ENCODE peak calls at places on chromosomes 12 and 14, in nine cellular contexts. L is hepatocyte, H is stomach, I is K562, O is keratinocyte, B is GM23338, W is neural progenitor cell, C is AG04450, Q is transverse colon. R is an unnamed sample.

GRCh38 chr12:85016423-85016822 is 19.7 kb downstream of the TSPAN19 start:
- DNase-seq in C (peak), O (peak), Q (no peak), L (no peak), I (no peak), W (no peak), H (no peak), B (no peak), R (no peak)

GRCh38 chr12:6180300-6181051 is 19.7 kb upstream of the CD9 start:
- DNase-seq in Q (no peak), I (no peak), C (no peak), H (peak), O (no peak), W (no peak), B (no peak), L (peak), R (no peak)

GRCh38 chr12:125137776-125138344 is 72.6 kb downstream of the AACS start:
- DNase-seq in I (no peak), W (no peak), L (no peak), Q (no peak), O (no peak), C (no peak), H (no peak), B (no peak), R (no peak)

GRCh38 chr12:52956987-52957386 is 8.1 kb downstream of the KRT18 start:
- DNase-seq in Q (no peak), W (peak), B (no peak), L (no peak), H (no peak), C (no peak), O (no peak), I (no peak), R (peak)

GRCh38 chr12:112096667-112097066 is 11.9 kb downstream of the NAA25 start:
- DNase-seq in C (no peak), B (no peak), Q (no peak), I (peak), L (peak), O (peak), H (no peak), W (no peak), R (no peak)

GRCh38 chr12:2180737-2181082 is 127.9 kb downstream of the CACNA1C start:
- DNase-seq in W (no peak), I (no peak), B (no peak), H (no peak), Q (no peak), O (no peak), C (no peak), L (no peak), R (no peak)

GRCh38 chr12:9872743-9873142 is 3.6 kb upstream of the CLEC2B start:
- DNase-seq in W (peak), C (no peak), L (peak), I (no peak), O (peak), H (no peak), B (no peak), Q (no peak), R (peak)

GRCh38 chr14:23566782-23567185 is 807 bp downstream of the AP1G2 start:
- DNase-seq in O (no peak), H (peak), I (no peak), W (peak), C (no peak), B (no peak), L (no peak), Q (no peak), R (no peak)

GRCh38 chr14:26252176-26252575 is 345.7 kb downstream of the NOVA1 start:
- DNase-seq in W (no peak), O (no peak), H (no peak), C (no peak), B (no peak), L (no peak), Q (no peak), I (no peak), R (no peak)

GRCh38 chr14:29627141-29627540 is 300.5 kb downstream of the PRKD1 start:
- DNase-seq in W (no peak), O (no peak), B (no peak), L (no peak), C (no peak), H (no peak), Q (no peak), I (no peak), R (no peak)

GRCh38 chr12:47779943-47780504 is 7.0 kb downstream of the SLC48A1 start:
- DNase-seq in O (no peak), W (no peak), I (no peak), B (no peak), C (no peak), H (no peak), Q (no peak), L (no peak), R (no peak)

GRCh38 chr12:28079539-28079938 is 107.0 kb upstream of the PTHLH start:
- DNase-seq in L (no peak), H (no peak), C (no peak), W (no peak), Q (no peak), O (no peak), I (no peak), B (no peak), R (no peak)

GRCh38 chr14:71403673-71404072 is 496.4 kb downstream of the PCNX1 start:
- DNase-seq in L (no peak), O (no peak), W (no peak), I (peak), Q (peak), B (peak), C (no peak), H (no peak), R (peak)

GRCh38 chr14:77782202-77782601 is 17.7 kb upstream of the ADCK1 start:
- DNase-seq in B (no peak), W (no peak), C (no peak), L (no peak), O (no peak), I (no peak), Q (no peak), H (no peak), R (no peak)

GRCh38 chr12:68772714-68773113 is 26.7 kb downstream of the SLC35E3 start:
- DNase-seq in Q (peak), I (no peak), H (no peak), B (no peak), W (no peak), O (no peak), L (no peak), C (no peak), R (no peak)

GRCh38 chr14:90373887-90374286 is 22.9 kb upstream of the CALM1 start:
- DNase-seq in C (no peak), Q (no peak), W (no peak), I (no peak), L (peak), H (no peak), B (no peak), O (no peak), R (no peak)

GRCh38 chr14:105710119-105711057 is 184.0 kb downstream of the TMEM121 start:
- DNase-seq in I (no peak), H (no peak), C (no peak), B (no peak), Q (no peak), L (no peak), O (no peak), W (no peak), R (no peak)

GRCh38 chr14:96631030-96631429 is 128.8 kb downstream of the PAPOLA start:
- DNase-seq in W (no peak), I (no peak), C (no peak), L (no peak), B (no peak), Q (peak), H (peak), O (no peak), R (no peak)

GRCh38 chr14:34770901-34771300 is 56.5 kb upstream of the CFL2 start:
- DNase-seq in W (no peak), O (no peak), L (no peak), B (no peak), I (no peak), C (no peak), H (no peak), Q (no peak), R (no peak)
- H3K4me3 ChIP-seq in W (no peak), O (no peak), L (no peak), B (no peak), I (no peak), C (no peak), H (no peak), Q (no peak), R (no peak)

GRCh38 chr12:50276068-50276467 is 7.3 kb downstream of the LIMA1 start:
- DNase-seq in O (no peak), W (no peak), H (no peak), Q (no peak), C (no peak), I (no peak), B (no peak), L (no peak), R (no peak)
- H3K27ac ChIP-seq in O (no peak), W (no peak), H (no peak), Q (peak), C (no peak), I (no peak), B (no peak), L (peak), R (no peak)

DNA sequence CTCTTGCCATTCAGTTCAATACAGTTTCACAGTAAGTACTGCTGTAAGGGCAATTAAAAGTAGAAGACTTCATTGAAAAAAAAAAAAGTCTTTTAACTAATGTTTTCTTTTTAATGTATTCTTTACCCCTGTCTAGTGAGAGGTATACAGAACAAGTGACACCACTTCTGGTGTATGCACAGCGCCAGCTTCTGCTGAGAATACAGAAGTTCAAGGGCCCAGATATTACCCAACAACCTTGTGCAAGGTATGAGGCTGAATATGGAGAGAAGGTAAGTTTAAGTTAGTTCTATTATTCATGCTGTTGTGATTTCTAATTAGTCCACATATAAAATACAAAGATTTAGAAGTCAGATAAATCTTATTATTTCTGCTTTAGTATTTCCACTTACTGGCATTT is 168.7 kb downstream of the CFAP54 start:
- DNase-seq in C (no peak), Q (no peak), H (no peak), I (no peak), W (no peak), O (no peak), B (no peak), L (no peak), R (no peak)
- TF ChIP-seq CTCF in C (no peak), Q (no peak), H (no peak), I (no peak), W (no peak), O (no peak), B (no peak), L (no peak), R (no peak)

DNA sequence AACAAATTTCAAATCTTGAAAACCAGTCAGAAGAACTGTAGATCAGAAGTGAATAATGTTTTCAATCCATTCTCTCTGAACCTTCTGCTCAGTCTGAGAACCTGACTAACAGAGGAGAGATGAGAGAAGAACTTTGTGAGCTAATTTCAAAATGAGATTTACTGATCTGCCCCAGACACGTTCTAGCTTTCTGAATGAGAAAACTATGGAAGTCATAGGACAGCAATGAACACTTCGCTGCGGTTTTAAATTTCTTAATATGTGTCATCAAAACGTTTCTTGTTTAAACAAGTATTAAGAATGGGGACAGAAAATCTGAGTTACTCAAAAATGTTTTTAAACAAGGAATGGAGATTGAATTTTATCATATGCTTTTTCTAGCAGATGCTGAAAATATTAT is 66.6 kb upstream of the FAR2 start:
- DNase-seq in O (no peak), L (no peak), W (no peak), C (no peak), I (no peak), Q (no peak), H (no peak), B (no peak), R (no peak)
- H3K4me3 ChIP-seq in O (peak), L (no peak), W (no peak), C (no peak), I (no peak), Q (no peak), H (no peak), B (no peak), R (no peak)

DNA sequence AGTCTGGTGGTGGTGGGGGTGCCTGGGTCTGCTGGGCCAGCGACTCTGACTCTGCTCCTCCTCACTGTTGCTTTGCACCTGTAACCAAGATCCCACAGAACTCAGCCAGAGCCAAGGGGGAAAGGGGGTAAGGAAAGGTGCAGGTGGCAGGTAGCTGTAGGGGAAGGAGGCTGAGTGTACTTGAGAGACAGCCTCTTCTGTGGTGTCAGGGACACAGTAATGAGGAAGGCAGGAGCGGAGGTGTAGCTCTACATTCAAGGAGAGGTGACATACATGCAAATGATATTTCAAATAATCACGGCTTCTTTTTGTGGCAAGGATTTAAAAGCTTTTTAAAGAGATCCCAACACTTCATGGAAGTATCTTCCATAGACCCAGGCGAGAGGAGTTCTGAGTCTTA is 23.4 kb downstream of the TESPA1 start:
- DNase-seq in W (no peak), L (no peak), H (no peak), B (no peak), O (no peak), C (no peak), I (no peak), Q (no peak), R (no peak)
- H3K27ac ChIP-seq in W (no peak), L (no peak), H (no peak), B (no peak), O (no peak), C (no peak), I (no peak), Q (no peak), R (no peak)

DNA sequence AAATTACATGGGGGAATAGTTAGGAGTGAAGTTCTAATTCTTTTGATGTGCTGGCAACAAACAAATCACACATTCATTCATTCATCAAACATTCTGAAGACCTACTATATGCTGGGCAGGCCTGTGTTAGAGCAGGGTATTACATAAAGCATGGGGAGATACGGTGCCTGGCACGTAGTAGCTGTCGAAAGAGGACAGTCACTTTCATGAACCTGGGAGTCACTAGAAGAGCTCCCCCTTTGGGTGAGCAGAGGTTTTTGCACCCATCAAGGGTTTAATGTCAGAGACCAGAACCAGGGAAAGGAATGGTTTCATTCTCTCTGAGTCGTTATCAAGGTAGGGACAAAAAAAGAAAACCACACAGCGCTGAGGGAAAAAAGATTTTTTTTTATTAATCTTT is 10.0 kb downstream of the LHX5 start:
- DNase-seq in L (no peak), O (no peak), Q (no peak), H (no peak), C (no peak), B (peak), W (peak), I (peak), R (peak)
- TF ChIP-seq CTCF in L (peak), O (peak), Q (peak), H (no peak), C (peak), B (peak), W (peak), I (peak), R (peak)

GRCh38 chr12:50195832-50196231 is 28.7 kb upstream of the CERS5 start:
- DNase-seq in C (no peak), L (no peak), I (no peak), O (no peak), B (no peak), Q (no peak), H (no peak), W (no peak), R (no peak)
- H3K4me3 ChIP-seq in C (no peak), L (no peak), I (no peak), O (no peak), B (no peak), Q (no peak), H (no peak), W (no peak), R (no peak)